ENCODE peak calls at places on chromosomes 16 and 17, in ten cellular contexts. B, I, C, T, Q, W, Z, F, O and V are unnamed samples.

GRCh38 chr16:952321-952720 is 18.5 kb downstream of the LMF1 start:
- DNase-seq in B (no peak), I (no peak), C (no peak), T (no peak), Q (no peak), W (no peak), Z (no peak), F (no peak), O (no peak), V (no peak)

GRCh38 chr16:84898447-84898846 is 78.7 kb downstream of the CRISPLD2 start:
- DNase-seq in B (no peak), I (no peak), C (no peak), T (no peak), Q (no peak), W (no peak), Z (no peak), F (no peak), O (peak; percentile 19), V (no peak)

GRCh38 chr16:68351463-68351862 is 40.6 kb downstream of the PRMT7 start:
- DNase-seq in B (no peak), I (no peak), C (no peak), T (no peak), Q (no peak), W (no peak), Z (no peak), F (no peak), O (no peak), V (no peak)

GRCh38 chr17:60163108-60163784 is 13.5 kb downstream of the CA4 start:
- DNase-seq in B (peak; percentile 55), I (no peak), C (peak; percentile 49), T (no peak), Q (no peak), W (no peak), Z (no peak), F (no peak), O (no peak), V (no peak)

GRCh38 chr16:64083428-64084129 is 1038.3 kb downstream of the CDH11 start:
- DNase-seq in B (no peak), I (no peak), C (no peak), T (no peak), Q (no peak), W (no peak), Z (no peak), F (no peak), O (no peak), V (no peak)

GRCh38 chr17:63537001-63537400 is 13.3 kb upstream of the DCAF7 start:
- DNase-seq in B (peak; percentile 6), I (no peak), C (no peak), T (no peak), Q (no peak), W (no peak), Z (no peak), F (no peak), O (no peak), V (no peak)

GRCh38 chr16:50635505-50636392 is 45.4 kb downstream of the SNX20 start:
- DNase-seq in B (peak; percentile 83), I (no peak), C (no peak), T (no peak), Q (no peak), W (peak; percentile 30), Z (no peak), F (no peak), O (no peak), V (no peak)

GRCh38 chr16:31382485-31383161 is 10.5 kb upstream of the ITGAD start:
- DNase-seq in B (peak; percentile 58), I (peak; percentile 37), C (peak; percentile 64), T (no peak), Q (peak; percentile 64), W (peak; percentile 65), Z (peak; percentile 59), F (peak; percentile 85), O (peak; percentile 77), V (peak; percentile 16)

GRCh38 chr16:26220894-26221293 is 529.1 kb downstream of the HS3ST4 start:
- DNase-seq in B (no peak), I (no peak), C (no peak), T (no peak), Q (no peak), W (no peak), Z (no peak), F (no peak), O (no peak), V (no peak)

GRCh38 chr16:68339214-68339613 is 28.4 kb downstream of the PRMT7 start:
- DNase-seq in B (no peak), I (no peak), C (no peak), T (no peak), Q (no peak), W (no peak), Z (no peak), F (peak; percentile 30), O (no peak), V (no peak)

GRCh38 chr17:50396261-50397110 is 837 bp downstream of the LRRC59 start:
- DNase-seq in B (no peak), I (peak; percentile 8), C (peak; percentile 91), T (no peak), Q (no peak), W (peak; percentile 27), Z (peak; percentile 74), F (peak; percentile 62), O (peak; percentile 90), V (no peak)
- H3K27ac ChIP-seq in B (peak overlapping the region; percentile 79), I (peak overlapping the region; percentile 95), C (peak overlapping the region; percentile 94), T (peak overlapping the region; percentile 91), Q (peak overlapping the region; percentile 85), W (peak overlapping the region; percentile 86), Z (peak overlapping the region; percentile 86), F (no peak overlapping the region), O (peak overlapping the region; percentile 96), V (peak overlapping the region; percentile 47)

GRCh38 chr17:39950871-39951348 is 11.9 kb upstream of the GSDMA start:
- DNase-seq in B (peak; percentile 36), I (no peak), C (peak; percentile 33), T (no peak), Q (no peak), W (no peak), Z (no peak), F (no peak), O (no peak), V (no peak)

GRCh38 chr17:39952665-39953470 is 9.9 kb upstream of the GSDMA start:
- DNase-seq in B (peak; percentile 97), I (peak; percentile 95), C (peak; percentile 98), T (peak; percentile 82), Q (peak; percentile 97), W (peak; percentile 95), Z (peak; percentile 100), F (peak; percentile 99), O (peak; percentile 96), V (peak; percentile 100)

GRCh38 chr17:39951924-39952664 is 10.7 kb upstream of the GSDMA start:
- DNase-seq in B (no peak), I (no peak), C (peak; percentile 27), T (no peak), Q (no peak), W (no peak), Z (peak; percentile 47), F (no peak), O (no peak), V (no peak)

GRCh38 chr17:39946551-39947330 is 16.1 kb upstream of the GSDMA start:
- DNase-seq in B (no peak), I (no peak), C (no peak), T (no peak), Q (no peak), W (no peak), Z (no peak), F (no peak), O (peak; percentile 17), V (no peak)

DNA sequence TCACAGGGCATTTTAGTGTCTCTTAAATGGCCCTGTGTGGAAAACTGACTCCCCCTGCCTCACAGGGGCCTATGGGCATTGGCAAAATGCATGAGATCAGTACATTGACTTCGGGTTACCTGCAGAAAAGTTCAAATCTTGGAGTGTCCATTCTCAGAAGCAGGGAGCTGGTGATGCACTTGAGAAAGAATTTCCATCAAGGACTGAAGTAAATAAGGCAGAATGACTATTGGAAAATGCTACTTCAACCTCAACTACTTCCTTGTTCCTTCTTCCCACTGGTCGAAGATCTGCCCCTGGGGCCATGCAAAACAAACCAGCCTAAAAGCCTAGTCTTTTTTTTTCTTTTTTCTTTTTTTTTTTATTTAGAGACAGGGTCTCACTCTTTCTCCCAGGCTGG is 13.8 kb upstream of the GSDMA start:
- DNase-seq in B (no peak), I (no peak), C (no peak), T (no peak), Q (no peak), W (no peak), Z (no peak), F (no peak), O (no peak), V (no peak)
- H3K27ac ChIP-seq in B (no peak overlapping the region), I (no peak overlapping the region), C (no peak overlapping the region), T (no peak overlapping the region), Q (no peak overlapping the region), W (no peak overlapping the region), Z (no peak overlapping the region), F (no peak overlapping the region), O (no peak overlapping the region), V (no peak overlapping the region)

DNA sequence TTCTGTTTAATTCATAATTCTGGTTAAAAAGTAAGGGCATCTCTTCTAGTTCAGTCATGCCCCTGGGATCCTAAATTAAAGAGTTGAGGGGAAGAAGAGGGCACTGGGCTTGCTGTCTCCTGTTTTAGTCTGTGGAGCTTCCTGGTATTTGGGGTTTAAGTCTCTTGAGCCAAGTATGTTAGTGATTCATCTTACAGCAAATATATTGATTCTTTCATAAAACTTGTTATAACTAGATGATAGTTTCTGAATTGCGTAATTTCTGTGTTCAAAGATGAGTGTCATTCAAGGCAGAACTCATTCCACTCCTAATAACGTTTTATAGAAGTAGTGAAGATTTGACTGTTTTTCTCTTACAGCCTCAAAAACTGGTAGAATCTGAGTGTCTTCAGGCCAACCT is 1.7 kb downstream of the TXNDC17 start:
- DNase-seq in B (no peak), I (no peak), C (no peak), T (no peak), Q (no peak), W (no peak), Z (no peak), F (no peak), O (peak; percentile 47), V (no peak)
- H3K27ac ChIP-seq in B (no peak overlapping the region), I (no peak overlapping the region), C (no peak overlapping the region), T (no peak overlapping the region), Q (no peak overlapping the region), W (no peak overlapping the region), Z (no peak overlapping the region), F (no peak overlapping the region), O (peak overlapping the region; percentile 36), V (no peak overlapping the region)

DNA sequence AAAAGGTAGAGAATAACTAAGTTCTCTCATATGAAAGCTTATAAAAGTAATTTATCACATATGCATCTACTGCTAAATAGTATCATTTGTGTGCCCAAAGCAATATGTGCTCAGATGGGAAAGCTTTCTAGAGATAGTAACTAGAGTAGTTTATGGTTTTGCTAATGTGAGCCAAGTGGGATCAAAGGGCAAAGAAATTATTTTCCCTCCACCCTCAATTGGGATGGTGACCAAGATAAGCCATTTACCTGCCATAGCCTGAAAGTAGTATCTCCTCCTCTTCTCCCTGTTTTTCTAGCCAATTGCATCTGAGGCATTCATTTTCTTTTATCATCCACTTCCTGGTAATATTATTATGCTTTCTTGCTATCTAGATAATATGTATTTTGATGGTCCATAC is 41.9 kb upstream of the KCNJ16 start:
- DNase-seq in B (no peak), I (no peak), C (no peak), T (no peak), Q (no peak), W (no peak), Z (no peak), F (no peak), O (no peak), V (no peak)
- H3K27ac ChIP-seq in B (no peak overlapping the region), I (no peak overlapping the region), C (no peak overlapping the region), T (no peak overlapping the region), Q (no peak overlapping the region), W (no peak overlapping the region), Z (no peak overlapping the region), F (no peak overlapping the region), O (no peak overlapping the region), V (no peak overlapping the region)